ENCODE peak calls at places on chromosome 4, in five cellular contexts. D is aorta; T is psoas muscle; J is CD4-positive, alpha-beta memory T cell; S is tibial artery. R is an unnamed sample. For H3K27me3, the result is how much of the 10 kb centered on the place peaks cover.

GRCh38 chr4:40243390-40243948 is 46.6 kb downstream of the RHOH start:
- DNase-seq in T (no peak), J (no peak), S (no peak), D (no peak), R (no peak)

GRCh38 chr4:22842360-22842759 is 149.6 kb downstream of the GBA3 start:
- DNase-seq in S (no peak), T (no peak), J (no peak), D (no peak), R (no peak)

GRCh38 chr4:140372607-140373327 is 679 bp upstream of the SCOC start:
- DNase-seq in D (no peak), T (no peak), S (no peak), J (peak), R (peak)

GRCh38 chr4:68599150-68599549 is 23.0 kb upstream of the UGT2B17 start:
- DNase-seq in T (no peak), S (no peak), D (no peak), J (no peak), R (peak)

GRCh38 chr4:22129454-22130075 is 181.0 kb upstream of the KCNIP4 start:
- DNase-seq in J (no peak), D (no peak), T (no peak), S (no peak), R (peak)

GRCh38 chr4:150578745-150579470 is 3.0 kb upstream of the MAB21L2 start:
- DNase-seq in T (no peak), D (no peak), J (no peak), S (no peak), R (no peak)

GRCh38 chr4:77797239-77797638 is 21.9 kb downstream of the CNOT6L start:
- DNase-seq in J (no peak), S (no peak), D (no peak), T (no peak), R (peak)

GRCh38 chr4:76305971-76306881 is at the start of gene STBD1:
- DNase-seq in S (peak), J (peak), T (peak), D (peak), R (peak)

GRCh38 chr4:175758050-175758449 is 54.0 kb downstream of the GPM6A start:
- DNase-seq in D (no peak), T (no peak), J (no peak), S (no peak), R (no peak)

GRCh38 chr4:123300222-123300621 is 96.4 kb upstream of the SPRY1 start:
- DNase-seq in S (no peak), T (no peak), D (no peak), J (no peak), R (no peak)

GRCh38 chr4:122576261-122577188 is 44.3 kb downstream of the IL21 start:
- DNase-seq in T (no peak), J (peak), S (no peak), D (no peak), R (peak)

DNA sequence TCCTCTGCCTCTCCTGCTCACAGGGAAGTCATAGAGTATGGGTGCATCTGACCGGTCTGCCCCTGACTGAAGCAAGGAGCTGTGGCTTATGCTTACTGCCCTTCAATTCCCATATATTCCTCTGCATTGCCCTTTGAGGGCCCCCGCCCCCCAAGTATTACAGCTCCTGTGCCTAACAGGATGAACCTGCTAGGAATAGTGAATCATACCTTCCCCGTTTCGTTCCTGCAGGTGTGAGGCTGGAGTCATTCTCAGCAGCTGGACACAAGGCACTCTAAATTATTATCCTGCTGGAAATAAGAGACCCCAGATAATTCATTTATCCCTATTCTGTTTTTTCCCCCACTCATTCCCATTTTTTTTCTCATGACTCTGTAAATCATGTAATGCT is 2.4 kb downstream of the KIT start:
- DNase-seq in J (no peak), T (no peak), S (no peak), D (no peak), R (peak)
- H3K4me3 ChIP-seq in J (no peak), T (no peak), S (peak), D (no peak), R (no peak)

GRCh38 chr4:8912089-8912455 is 40.4 kb upstream of the HMX1 start:
- DNase-seq in T (no peak), J (no peak), S (no peak), D (peak), R (no peak)

GRCh38 chr4:8910822-8911310 is 39.2 kb upstream of the HMX1 start:
- DNase-seq in J (no peak), S (peak), T (peak), D (peak), R (no peak)

GRCh38 chr4:8911311-8912088 is 39.9 kb upstream of the HMX1 start:
- DNase-seq in T (peak), S (peak), J (no peak), D (peak), R (no peak)

GRCh38 chr4:8909548-8909947 is 37.9 kb upstream of the HMX1 start:
- DNase-seq in T (no peak), J (no peak), S (peak), D (no peak), R (no peak)

GRCh38 chr4:8910100-8910821 is 38.6 kb upstream of the HMX1 start:
- DNase-seq in T (peak), S (peak), J (no peak), D (peak), R (no peak)
- H3K27me3 ChIP-seq in T (under half), S (under half), J (under half), D (under half), R (under half)

DNA sequence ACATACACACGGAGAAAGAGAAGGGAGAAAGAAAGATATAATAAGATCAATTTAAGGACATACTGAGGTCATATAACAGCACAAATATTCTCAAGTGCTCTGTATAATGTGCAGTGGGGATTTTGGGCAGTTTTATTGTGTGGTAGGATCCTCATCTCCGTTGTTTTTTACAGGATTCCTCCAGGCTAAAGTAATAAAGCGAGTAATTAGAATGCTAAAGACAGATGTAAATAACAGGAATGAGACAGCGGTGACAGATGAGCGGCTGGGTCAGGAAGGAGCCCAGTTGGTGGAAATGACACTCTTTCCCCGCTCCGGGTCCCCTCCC is 15.9 kb downstream of the POU4F2 start:
- DNase-seq in T (no peak), S (no peak), J (no peak), D (no peak), R (no peak)
- H3K4me3 ChIP-seq in T (peak), S (peak), J (no peak), D (peak), R (peak)

GRCh38 chr4:41880840-41881831 is 54.1 kb upstream of the TMEM33 start:
- DNase-seq in D (no peak), T (peak), J (no peak), S (no peak), R (no peak)
- H3K27me3 ChIP-seq in D (under half), T (under half), J (under half), S (under half), R (under half)

GRCh38 chr4:145907363-145907762 is 31.3 kb downstream of the ZNF827 start:
- DNase-seq in D (no peak), T (peak), J (no peak), S (no peak), R (no peak)
- H3K4me3 ChIP-seq in D (peak), T (peak), J (no peak), S (no peak), R (no peak)

DNA sequence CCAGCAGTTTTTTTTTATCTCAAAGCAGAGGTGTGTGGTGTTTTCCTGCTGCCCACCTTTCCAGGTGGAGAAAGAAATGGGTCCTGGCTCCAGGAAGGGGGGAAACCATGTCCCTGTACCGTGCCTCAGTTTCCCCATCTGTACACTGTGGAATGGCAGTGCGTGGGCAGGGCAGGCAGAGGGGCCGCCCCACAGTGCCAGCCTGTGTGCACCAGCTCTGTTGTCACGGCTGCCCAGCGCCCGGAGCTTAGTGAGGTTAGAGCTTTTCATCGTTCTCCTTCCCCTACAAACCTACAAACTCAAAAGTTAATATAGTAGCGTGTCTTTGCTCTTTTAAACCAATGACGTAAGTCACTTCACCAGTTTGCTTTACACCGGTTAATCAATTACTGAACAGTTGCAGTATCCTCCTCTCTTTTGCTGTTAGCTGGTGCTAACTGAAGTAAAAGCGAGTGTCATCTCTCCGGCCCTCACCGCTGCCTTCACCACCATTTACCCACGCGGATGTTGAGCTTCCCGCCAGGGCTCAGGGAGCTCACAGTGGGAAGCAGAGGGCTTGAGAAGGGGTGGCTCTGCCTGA is 114.8 kb upstream of the ADRA2C start:
- DNase-seq in S (no peak), J (no peak), T (no peak), D (no peak), R (no peak)
- H3K27me3 ChIP-seq in S (under half), J (under half), T (under half), D (under half), R (under half)

GRCh38 chr4:153790962-153791551 is 2.2 kb upstream of the SFRP2 start:
- DNase-seq in S (no peak), J (no peak), D (peak), T (peak), R (no peak)

GRCh38 chr4:153792007-153792892 is 3.4 kb upstream of the SFRP2 start:
- DNase-seq in D (peak), J (no peak), S (peak), T (peak), R (peak)

GRCh38 chr4:153788064-153788418 is 842 bp downstream of the SFRP2 start:
- DNase-seq in D (no peak), T (no peak), S (no peak), J (no peak), R (no peak)

GRCh38 chr4:153788419-153789276 is at the start of gene SFRP2:
- DNase-seq in J (no peak), S (no peak), T (peak), D (peak), R (no peak)

GRCh38 chr4:153789741-153790651 is 1.1 kb upstream of the SFRP2 start:
- DNase-seq in D (no peak), J (no peak), T (no peak), S (no peak), R (no peak)
- H3K4me3 ChIP-seq in D (no peak), J (no peak), T (no peak), S (peak), R (no peak)

GRCh38 chr4:6408263-6408662 is 64.2 kb downstream of the PPP2R2C start:
- DNase-seq in S (no peak), J (no peak), T (no peak), D (no peak), R (no peak)
- H3K27me3 ChIP-seq in S (under half), J (under half), T (under half), D (under half), R (under half)

DNA sequence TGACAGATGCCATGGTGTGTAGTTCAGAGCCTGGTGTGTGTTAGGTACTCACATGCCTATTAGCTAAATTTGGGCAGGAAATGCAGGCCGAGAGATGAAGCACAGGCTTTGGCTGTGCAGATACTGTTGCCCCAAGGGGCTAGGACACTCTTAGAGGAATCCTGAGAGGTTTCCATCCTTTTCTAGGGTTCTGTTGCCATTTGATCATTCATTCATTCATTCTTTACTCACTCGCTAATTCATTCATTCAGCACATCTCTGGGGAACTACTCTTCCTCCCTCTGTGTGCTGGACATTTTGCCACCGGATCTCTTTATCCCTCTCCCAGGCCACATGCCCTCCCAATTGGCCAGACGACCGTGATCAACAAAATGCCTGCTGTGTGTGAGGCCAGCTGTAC is 43.9 kb upstream of the NSG1 start:
- DNase-seq in T (no peak), S (no peak), D (no peak), J (no peak), R (no peak)
- H3K4me3 ChIP-seq in T (no peak), S (no peak), D (no peak), J (no peak), R (no peak)